ENCODE peak calls at places on chromosome 1, in four cellular contexts. I is esophagus squamous epithelium, M is stomach, Q is lower lobe of right lung. E is an unnamed sample. For H3K4me1, the result is how much of the 10 kb centered on the place peaks cover.

GRCh38 chr1:73832276-73832825 is 365.6 kb downstream of the LRRIQ3 start:
- DNase-seq in M (no peak), I (no peak), Q (no peak), E (no peak)

GRCh38 chr1:59233444-59233843 is 63.5 kb upstream of the FGGY start:
- DNase-seq in Q (no peak), I (no peak), M (no peak), E (no peak)

GRCh38 chr1:74689800-74690696 is 16.5 kb upstream of the ERICH3 start:
- DNase-seq in Q (no peak), M (no peak), I (no peak), E (peak)

GRCh38 chr1:159175571-159175970 is 4.2 kb downstream of the CADM3 start:
- DNase-seq in M (no peak), I (no peak), Q (no peak), E (no peak)

GRCh38 chr1:208550978-208551377 is 306.8 kb upstream of the PLXNA2 start:
- DNase-seq in M (no peak), I (no peak), Q (no peak), E (no peak)

GRCh38 chr1:39268112-39268581 is 63.7 kb downstream of the MACF1 start:
- DNase-seq in I (no peak), Q (no peak), M (no peak), E (peak)

GRCh38 chr1:82423174-82423815 is 622.6 kb downstream of the ADGRL2 start:
- DNase-seq in M (no peak), I (no peak), Q (no peak), E (no peak)

GRCh38 chr1:246795094-246795671 is 71.0 kb downstream of the SCCPDH start:
- DNase-seq in I (no peak), M (no peak), Q (no peak), E (no peak)

GRCh38 chr1:234647758-234648157 is 37.8 kb upstream of the IRF2BP2 start:
- DNase-seq in Q (no peak), M (no peak), I (no peak), E (no peak)

GRCh38 chr1:222416001-222416791 is 131.7 kb downstream of the HHIPL2 start:
- DNase-seq in Q (no peak), M (no peak), I (no peak), E (no peak)

GRCh38 chr1:243233908-243234307 is 21.2 kb downstream of the CEP170 start:
- DNase-seq in Q (no peak), M (no peak), I (no peak), E (no peak)

GRCh38 chr1:15621975-15622374 is 4.7 kb downstream of the DDI2 start:
- DNase-seq in M (no peak), Q (no peak), I (no peak), E (no peak)

DNA sequence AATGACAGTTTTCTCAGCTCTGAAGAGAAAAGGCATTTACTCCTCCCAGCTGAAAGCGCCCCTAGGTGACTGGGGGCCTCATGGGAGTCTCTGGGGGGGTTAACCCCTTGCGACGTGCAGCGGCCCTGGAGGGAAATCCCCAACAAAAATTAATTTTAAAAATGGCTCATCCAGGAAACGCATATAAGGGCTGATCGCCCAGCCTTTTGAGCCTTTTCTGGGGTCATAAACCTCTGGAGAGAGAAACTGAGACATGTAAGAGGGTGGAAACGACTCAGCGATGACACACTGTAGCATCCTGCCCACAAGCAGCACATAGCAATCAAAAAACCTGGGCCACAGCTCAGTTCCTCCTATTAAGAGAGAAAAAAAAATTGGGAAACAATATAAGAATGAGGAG is 20.4 kb upstream of the HPDL start:
- DNase-seq in Q (no peak), M (no peak), I (no peak), E (no peak)
- TF ChIP-seq CTCF in Q (no peak), M (no peak), I (no peak), E (no peak)

GRCh38 chr1:19412654-19413053 is 72.7 kb downstream of the CAPZB start:
- DNase-seq in M (no peak), Q (no peak), I (no peak), E (no peak)
- H3K4me1 ChIP-seq in M (half or more), Q (half or more), I (under half), E (under half)

GRCh38 chr1:18373151-18373550 is 107.6 kb upstream of the KLHDC7A start:
- DNase-seq in I (no peak), Q (no peak), M (no peak), E (no peak)

GRCh38 chr1:18376661-18377060 is 104.1 kb upstream of the KLHDC7A start:
- DNase-seq in I (no peak), Q (no peak), M (no peak), E (no peak)

DNA sequence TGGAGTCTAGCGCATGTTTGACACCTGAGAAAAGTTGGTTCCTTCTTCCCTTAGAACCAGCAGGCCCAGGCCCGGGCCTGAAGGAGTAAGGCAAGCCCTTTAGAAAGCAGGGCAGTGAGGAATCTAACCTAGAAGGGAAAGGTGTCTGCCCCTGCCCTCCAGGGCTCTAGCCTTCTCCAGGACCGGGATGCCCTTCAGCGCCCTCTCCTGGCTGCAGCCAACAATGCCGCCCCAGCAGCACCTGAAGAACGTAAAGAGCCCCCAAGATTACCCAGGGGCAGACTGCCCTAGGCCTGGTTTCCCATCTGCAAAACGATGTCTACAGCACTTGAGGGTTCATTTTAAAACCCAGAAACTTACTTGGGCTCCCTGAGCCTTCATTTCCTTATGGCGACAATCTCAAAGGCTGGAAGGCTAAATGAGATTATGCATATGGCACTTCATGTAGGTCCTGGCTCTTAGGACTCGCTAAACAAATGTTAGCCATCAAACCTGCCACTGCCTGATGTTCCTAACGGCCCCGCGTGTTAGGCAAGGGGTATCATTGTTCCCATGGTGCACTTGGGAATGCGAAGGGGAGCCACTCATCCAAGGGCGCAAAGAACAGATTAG is 106.7 kb upstream of the KLHDC7A start:
- DNase-seq in I (no peak), M (no peak), Q (no peak), E (no peak)
- TF ChIP-seq CTCF in I (no peak), M (peak), Q (peak), E (peak)

GRCh38 chr1:221013691-221014293 is 134.5 kb downstream of the HLX start:
- DNase-seq in M (no peak), I (no peak), Q (no peak), E (no peak)

GRCh38 chr1:221015159-221015558 is 135.9 kb downstream of the HLX start:
- DNase-seq in I (no peak), Q (no peak), M (no peak), E (no peak)

GRCh38 chr1:221016757-221017156 is 137.5 kb downstream of the HLX start:
- DNase-seq in I (no peak), Q (no peak), M (no peak), E (no peak)

GRCh38 chr1:221022331-221022730 is 143.1 kb downstream of the HLX start:
- DNase-seq in Q (no peak), M (no peak), I (no peak), E (no peak)

DNA sequence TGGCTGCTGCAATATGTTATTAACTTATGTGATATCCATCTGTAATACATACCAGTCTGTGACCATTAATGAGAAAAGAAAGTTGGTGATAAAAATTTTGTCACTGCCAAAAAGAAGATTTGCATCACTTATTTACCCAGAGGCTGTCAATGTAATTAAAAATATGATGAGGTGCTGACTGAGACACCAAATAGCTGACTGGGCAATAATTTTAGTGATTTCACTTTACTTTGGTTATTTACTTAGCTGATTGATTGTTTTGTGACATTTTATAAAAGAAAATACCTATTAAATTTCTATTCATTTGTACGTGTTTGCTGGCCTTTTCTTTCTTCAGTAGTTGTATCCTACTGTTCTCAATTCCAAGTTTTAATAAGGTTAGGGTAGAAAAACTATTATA is 139.2 kb downstream of the HLX start:
- DNase-seq in I (no peak), M (no peak), Q (no peak), E (no peak)
- H3K4me1 ChIP-seq in I (under half), M (under half), Q (under half), E (under half)

DNA sequence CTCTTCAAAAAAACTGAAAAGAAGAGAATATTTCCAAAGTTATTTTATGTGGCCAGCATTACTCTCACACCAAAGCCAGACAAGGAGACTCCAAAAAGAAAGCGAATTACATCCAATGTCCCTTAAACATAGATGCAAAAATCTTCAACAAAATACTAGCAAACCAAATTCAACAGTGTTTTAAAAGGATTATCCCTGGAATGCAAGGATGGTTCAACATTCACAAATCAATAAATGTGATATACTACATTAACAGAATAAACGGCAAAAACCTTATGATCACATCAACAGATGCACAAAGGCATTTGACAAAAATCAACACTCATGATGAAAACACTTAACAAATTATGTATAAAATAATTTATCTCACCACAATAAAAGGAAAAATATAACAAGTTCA is 207.8 kb downstream of the DENND1B start:
- DNase-seq in Q (no peak), M (no peak), I (no peak), E (no peak)
- TF ChIP-seq CTCF in Q (no peak), M (no peak), I (no peak), E (no peak)

GRCh38 chr1:37040773-37041172 is 6.5 kb upstream of the GRIK3 start:
- DNase-seq in I (no peak), M (no peak), Q (no peak), E (no peak)
- H3K4me1 ChIP-seq in I (under half), M (under half), Q (under half), E (under half)

DNA sequence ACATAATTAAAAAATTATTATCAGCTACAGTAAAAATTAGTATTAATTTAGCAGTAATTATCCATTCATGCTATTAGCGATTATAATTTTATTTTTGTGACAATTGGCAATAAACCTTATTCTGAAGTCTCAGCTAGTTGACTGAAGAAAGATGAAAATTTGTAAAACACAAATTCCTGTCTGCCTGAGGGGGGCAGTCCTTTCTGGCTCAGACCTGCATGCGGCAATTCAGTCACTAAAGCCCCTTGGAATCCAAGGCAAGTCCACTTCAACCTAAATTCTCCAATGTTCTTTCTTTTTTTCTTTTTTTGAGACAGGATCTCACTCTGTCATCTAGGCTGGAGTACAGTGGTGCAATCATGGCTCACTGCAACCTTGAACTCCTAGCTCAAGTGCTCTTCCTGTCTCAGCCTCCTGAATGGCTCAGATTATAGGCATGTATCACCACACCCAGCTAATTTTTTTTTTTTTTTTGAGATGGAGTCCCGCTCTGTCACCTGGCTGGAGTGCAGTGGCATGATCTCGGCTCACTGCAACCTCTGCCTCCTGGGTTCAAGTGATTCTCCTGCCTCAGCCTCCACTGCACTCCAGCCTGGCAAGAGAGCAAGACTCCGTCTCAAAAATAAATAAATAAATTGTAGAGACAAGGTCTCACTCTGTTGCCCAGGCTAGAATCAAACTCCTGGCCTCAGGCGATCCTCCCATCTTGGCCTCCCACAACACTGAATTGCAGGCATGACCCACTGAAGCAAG is 24.1 kb upstream of the ITPKB start:
- DNase-seq in M (no peak), I (no peak), Q (no peak), E (no peak)
- TF ChIP-seq CTCF in M (no peak), I (no peak), Q (no peak), E (no peak)

E was measured in prostate gland.